ENCODE peak calls at places on chromosomes 5 and 9, in five cellular contexts. G is CD4-positive, CD25-positive, alpha-beta regulatory T cell; P is dorsolateral prefrontal cortex; K is psoas muscle; M is ovary. D is an unnamed sample. For H3K27me3, the result is how much of the 10 kb centered on the place peaks cover.

GRCh38 chr9:30382271-30382670 is 2002.2 kb upstream of the ACO1 start:
- DNase-seq in G (no peak), P (no peak), K (no peak), M (no peak), D (peak)

GRCh38 chr5:62504129-62504528 is 74.5 kb upstream of the LRRC70 start:
- DNase-seq in G (no peak), P (no peak), K (no peak), M (no peak), D (no peak)

GRCh38 chr5:107450531-107450930 is 220.2 kb downstream of the EFNA5 start:
- DNase-seq in G (no peak), P (no peak), K (no peak), M (no peak), D (no peak)

GRCh38 chr9:98993570-98993945 is 49.9 kb downstream of the COL15A1 start:
- DNase-seq in G (peak), P (no peak), K (no peak), M (no peak), D (no peak)

GRCh38 chr9:81455826-81456225 is 233.5 kb downstream of the TLE1 start:
- DNase-seq in G (no peak), P (no peak), K (no peak), M (no peak), D (no peak)

GRCh38 chr9:134039386-134040175 is 14.3 kb downstream of the BRD3OS start:
- DNase-seq in G (no peak), P (no peak), K (no peak), M (no peak), D (no peak)

GRCh38 chr5:66722653-66723052 is 126.5 kb downstream of the MAST4 start:
- DNase-seq in G (no peak), P (no peak), K (no peak), M (no peak), D (no peak)

GRCh38 chr9:90805006-90805993 is 3.7 kb downstream of the SYK start:
- DNase-seq in G (no peak), P (no peak), K (no peak), M (no peak), D (no peak)

GRCh38 chr9:108331596-108331995 is 524.2 kb downstream of the ACTL7B start:
- DNase-seq in G (no peak), P (no peak), K (no peak), M (no peak), D (no peak)

GRCh38 chr5:14263700-14264099 is 120.6 kb downstream of the TRIO start:
- DNase-seq in G (no peak), P (no peak), K (no peak), M (no peak), D (no peak)

GRCh38 chr5:115098041-115098702 is 71.5 kb downstream of the TRIM36 start:
- DNase-seq in G (peak), P (no peak), K (no peak), M (no peak), D (peak)

GRCh38 chr5:155147222-155147621 is 133.7 kb downstream of the KIF4B start:
- DNase-seq in G (peak), P (no peak), K (no peak), M (no peak), D (no peak)

GRCh38 chr9:115941561-115942315 is 211.9 kb upstream of the PAPPA start:
- DNase-seq in G (no peak), P (no peak), K (no peak), M (no peak), D (no peak)

GRCh38 chr5:28523887-28524637 is 1485.7 kb upstream of the CDH9 start:
- DNase-seq in G (no peak), P (no peak), K (no peak), M (no peak), D (peak)

GRCh38 chr9:88658311-88658822 is 123.4 kb downstream of the NXNL2 start:
- DNase-seq in G (no peak), P (no peak), K (peak), M (peak), D (peak)

GRCh38 chr5:135362102-135362501 is 36.9 kb downstream of the MACROH2A1 start:
- DNase-seq in G (no peak), P (no peak), K (no peak), M (no peak), D (no peak)

GRCh38 chr5:135356522-135357318 is 42.3 kb downstream of the MACROH2A1 start:
- DNase-seq in G (no peak), P (no peak), K (peak), M (peak), D (peak)

GRCh38 chr5:135360278-135361274 is 38.5 kb downstream of the MACROH2A1 start:
- DNase-seq in G (peak), P (no peak), K (no peak), M (no peak), D (no peak)

GRCh38 chr5:135355182-135355581 is 43.8 kb downstream of the MACROH2A1 start:
- DNase-seq in G (no peak), P (no peak), K (no peak), M (no peak), D (no peak)

GRCh38 chr5:135359374-135360165 is 39.5 kb downstream of the MACROH2A1 start:
- DNase-seq in G (no peak), P (no peak), K (no peak), M (no peak), D (no peak)
- H3K4me3 ChIP-seq in G (no peak), P (no peak), K (no peak), M (no peak), D (no peak)

GRCh38 chr5:130868186-130868821 is 296.8 kb downstream of the HINT1 start:
- DNase-seq in G (no peak), P (no peak), K (no peak), M (no peak), D (peak)
- H3K27me3 ChIP-seq in G (under half), P (under half), K (under half), M (under half), D (under half)

GRCh38 chr5:57408285-57408684 is 74.3 kb downstream of the ACTBL2 start:
- DNase-seq in G (no peak), P (no peak), K (no peak), M (no peak), D (no peak)

GRCh38 chr5:57406591-57406990 is 76.0 kb downstream of the ACTBL2 start:
- DNase-seq in G (no peak), P (no peak), K (no peak), M (peak), D (no peak)

GRCh38 chr5:57408714-57409113 is 73.9 kb downstream of the ACTBL2 start:
- DNase-seq in G (no peak), P (no peak), K (no peak), M (no peak), D (peak)

GRCh38 chr5:57405984-57406383 is 76.6 kb downstream of the ACTBL2 start:
- DNase-seq in G (no peak), P (no peak), K (no peak), M (no peak), D (no peak)

GRCh38 chr5:57407391-57407790 is 75.2 kb downstream of the ACTBL2 start:
- DNase-seq in G (no peak), P (no peak), K (no peak), M (no peak), D (no peak)
- H3K27ac ChIP-seq in G (no peak), P (no peak), K (no peak), M (no peak), D (no peak)

DNA sequence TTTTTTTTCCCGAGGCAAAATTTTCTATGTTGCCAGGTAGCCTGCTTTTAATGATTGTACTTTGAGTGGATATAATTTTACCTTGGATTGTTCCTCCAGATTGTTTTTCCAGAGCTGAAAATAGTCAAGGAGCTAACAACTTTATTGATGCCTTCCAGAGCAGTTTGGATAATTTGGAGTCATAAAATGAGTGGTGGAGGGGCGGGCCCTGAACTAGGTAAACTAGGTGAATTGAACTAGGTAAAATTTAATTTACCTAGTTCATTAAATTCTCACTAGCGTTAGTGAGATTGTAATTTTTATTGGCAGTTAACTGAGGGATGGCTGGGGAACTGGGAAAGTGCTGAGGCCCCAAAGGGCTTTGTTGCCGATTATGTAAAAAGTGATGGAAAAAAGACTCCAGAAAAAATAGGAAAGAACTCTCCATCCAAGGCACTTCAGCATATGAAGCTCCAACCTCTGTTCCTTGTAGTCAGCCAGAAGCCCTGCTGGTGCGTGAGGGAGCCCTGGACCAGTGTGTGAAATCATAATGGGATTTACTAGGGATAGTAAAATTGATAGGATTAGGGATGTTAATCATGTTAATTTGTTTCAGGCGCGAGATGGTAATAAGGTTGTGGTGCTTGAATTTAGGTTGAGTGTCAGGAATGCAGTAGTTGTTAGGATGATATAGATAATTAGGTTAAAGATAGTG is 1.7 kb downstream of the DNAJC25 start:
- DNase-seq in G (no peak), P (no peak), K (no peak), M (no peak), D (no peak)
- H3K4me3 ChIP-seq in G (peak), P (peak), K (peak), M (no peak), D (peak)

GRCh38 chr5:138663561-138663960 is 88.4 kb upstream of the HSPA9 start:
- DNase-seq in G (no peak), P (no peak), K (no peak), M (no peak), D (peak)

GRCh38 chr5:138663009-138663408 is 87.8 kb upstream of the HSPA9 start:
- DNase-seq in G (peak), P (no peak), K (no peak), M (no peak), D (no peak)

GRCh38 chr5:138664276-138664943 is 88.8 kb upstream of the CTNNA1 start:
- DNase-seq in G (no peak), P (no peak), K (no peak), M (no peak), D (peak)

GRCh38 chr5:138666226-138666742 is 86.9 kb upstream of the CTNNA1 start:
- DNase-seq in G (no peak), P (no peak), K (no peak), M (no peak), D (no peak)

GRCh38 chr5:138665261-138665660 is 88.0 kb upstream of the CTNNA1 start:
- DNase-seq in G (no peak), P (no peak), K (no peak), M (no peak), D (no peak)
- H3K27me3 ChIP-seq in G (under half), P (under half), K (under half), M (under half), D (under half)

GRCh38 chr9:96556701-96557461 is 62.8 kb downstream of the CDC14B start:
- DNase-seq in G (no peak), P (peak), K (peak), M (no peak), D (no peak)
- H3K27ac ChIP-seq in G (no peak), P (peak), K (peak), M (no peak), D (peak)

DNA sequence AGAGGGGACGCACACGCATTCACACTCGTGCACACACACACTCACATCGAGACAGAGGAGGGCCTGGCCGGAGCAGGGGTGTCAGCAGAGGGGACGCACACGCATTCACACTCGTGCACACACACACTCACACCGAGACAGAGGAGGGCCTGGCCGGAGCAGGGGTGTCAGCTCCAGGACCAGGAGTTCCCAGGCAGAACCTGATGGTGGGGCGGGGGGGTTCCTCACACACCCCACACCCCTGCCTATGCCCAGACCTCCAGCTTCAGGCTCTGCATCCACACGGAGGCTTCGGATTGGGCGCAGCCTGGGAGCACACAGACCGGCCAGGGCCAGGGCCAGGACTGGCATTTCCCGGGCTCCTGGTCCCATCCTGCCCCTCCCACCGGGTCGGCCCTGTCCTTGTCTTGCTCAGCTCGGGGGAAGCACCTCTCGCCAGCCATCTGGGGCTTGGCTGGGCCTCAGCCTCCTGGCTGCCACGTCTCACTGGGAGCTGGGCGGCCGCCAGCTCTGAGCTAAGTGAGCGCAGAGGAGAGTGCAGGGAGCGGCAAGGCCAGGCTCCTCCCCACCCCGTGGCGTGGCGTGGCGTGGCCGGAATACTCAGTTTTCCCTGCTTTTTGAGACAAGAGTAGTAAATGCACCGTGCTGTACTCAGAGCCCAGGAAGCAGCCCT is 31.3 kb downstream of the ADAMTS2 start:
- DNase-seq in G (no peak), P (no peak), K (peak), M (peak), D (peak)
- H3K4me3 ChIP-seq in G (no peak), P (peak), K (peak), M (no peak), D (no peak)

GRCh38 chr5:169029087-169029486 is 271.9 kb downstream of the SLIT3 start:
- DNase-seq in G (no peak), P (no peak), K (no peak), M (no peak), D (peak)
- H3K27me3 ChIP-seq in G (under half), P (under half), K (under half), M (under half), D (under half)

GRCh38 chr5:97550164-97550563 is 367.1 kb upstream of the RIOK2 start:
- DNase-seq in G (peak), P (no peak), K (no peak), M (no peak), D (no peak)

GRCh38 chr5:97553829-97554452 is 370.9 kb upstream of the RIOK2 start:
- DNase-seq in G (no peak), P (no peak), K (no peak), M (no peak), D (no peak)

GRCh38 chr5:97560176-97560993 is 377.3 kb upstream of the RIOK2 start:
- DNase-seq in G (no peak), P (no peak), K (no peak), M (no peak), D (no peak)

GRCh38 chr5:97550818-97551217 is 367.8 kb upstream of the RIOK2 start:
- DNase-seq in G (peak), P (no peak), K (no peak), M (no peak), D (no peak)

DNA sequence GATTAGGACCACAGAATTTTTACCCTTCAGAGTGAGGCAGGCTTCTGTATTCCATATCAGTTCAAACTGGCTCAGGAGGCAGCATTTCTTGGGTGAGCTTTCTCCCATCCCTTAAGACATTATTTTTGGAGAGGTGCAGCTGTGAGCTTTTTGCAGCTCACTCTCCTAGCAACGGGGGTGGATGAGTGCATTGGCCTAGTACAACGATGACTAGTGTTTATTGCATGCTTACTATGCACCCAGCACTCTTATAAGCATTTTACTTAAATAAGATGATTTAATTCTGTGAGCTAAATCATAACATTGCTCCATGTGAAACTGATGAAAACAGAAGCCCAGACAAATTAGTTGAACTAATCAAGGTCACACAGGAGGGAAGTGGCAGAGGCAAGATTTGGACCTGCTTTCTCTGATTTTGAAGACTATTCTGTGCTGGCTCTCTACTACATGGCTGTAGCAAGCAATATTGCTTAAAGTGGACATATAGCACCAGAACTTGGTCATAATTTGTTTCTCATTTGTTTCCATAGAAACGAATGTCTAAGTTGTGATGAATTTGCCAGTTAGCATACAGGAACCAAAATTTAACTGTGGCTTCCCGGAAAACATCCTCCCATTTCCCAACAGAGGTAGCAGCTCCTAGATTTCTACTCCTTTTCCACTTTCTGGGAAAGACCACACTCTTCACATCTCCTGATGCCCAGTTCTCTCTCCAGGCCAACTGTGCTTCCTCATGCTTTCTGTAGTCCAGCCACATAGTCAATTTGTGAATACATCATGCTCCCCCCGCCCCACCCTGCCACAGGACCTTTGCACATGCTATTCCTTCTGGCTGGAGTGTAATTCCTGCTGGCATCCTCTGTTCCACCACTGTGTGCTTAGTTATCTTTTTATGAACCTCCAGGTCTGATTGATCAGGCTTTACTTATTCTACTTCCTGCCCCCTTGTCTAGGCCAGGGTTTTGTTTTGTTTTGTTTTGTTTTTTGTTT is 372.2 kb upstream of the RIOK2 start:
- DNase-seq in G (no peak), P (no peak), K (no peak), M (no peak), D (no peak)
- H3K27ac ChIP-seq in G (no peak), P (peak), K (no peak), M (no peak), D (no peak)

GRCh38 chr9:107178302-107178701 is 104.8 kb upstream of the RAD23B start:
- DNase-seq in G (no peak), P (no peak), K (no peak), M (no peak), D (no peak)
- H3K4me3 ChIP-seq in G (no peak), P (no peak), K (no peak), M (no peak), D (no peak)